ENCODE peak calls at places on chromosomes 3 and 15, in four cellular contexts. V, N, L and G are unnamed samples.

GRCh38 chr3:186476044-186476468 is 68.1 kb downstream of the CRYGS start:
- DNase-seq in V (no peak), N (no peak), L (no peak), G (no peak)

GRCh38 chr3:354433-354832 is 157.9 kb downstream of the CHL1 start:
- DNase-seq in L (peak), N (peak), V (peak), G (peak)

GRCh38 chr15:95922431-95922830 is 408.1 kb upstream of the NR2F2 start:
- DNase-seq in L (no peak), V (no peak), N (no peak), G (no peak)

GRCh38 chr15:82544431-82544830 is 4.2 kb upstream of the RPS17 start:
- DNase-seq in V (no peak), N (no peak), L (no peak), G (no peak)

GRCh38 chr3:12158387-12159226 is at the start of gene TIMP4:
- DNase-seq in V (no peak), N (no peak), L (peak), G (no peak)

GRCh38 chr3:18438586-18438985 is 13.4 kb upstream of the SATB1 start:
- DNase-seq in V (no peak), L (no peak), N (no peak), G (no peak)

GRCh38 chr15:46343527-46343926 is 708.7 kb downstream of the SQOR start:
- DNase-seq in V (no peak), N (no peak), L (peak), G (no peak)

GRCh38 chr15:99157456-99157855 is 52.6 kb downstream of the SYNM start:
- DNase-seq in L (no peak), V (no peak), N (no peak), G (no peak)

GRCh38 chr15:64247906-64248541 is 85.2 kb upstream of the PPIB start:
- DNase-seq in V (no peak), L (no peak), N (peak), G (peak)

GRCh38 chr3:1092771-1093170 is at the start of gene CNTN6:
- DNase-seq in N (no peak), V (no peak), L (peak), G (no peak)

GRCh38 chr15:69810441-69811071 is 287.2 kb downstream of the TLE3 start:
- DNase-seq in L (no peak), V (no peak), N (no peak), G (no peak)

GRCh38 chr3:21109056-21109455 is 642.0 kb downstream of the ZNF385D start:
- DNase-seq in N (no peak), V (no peak), L (no peak), G (no peak)

DNA sequence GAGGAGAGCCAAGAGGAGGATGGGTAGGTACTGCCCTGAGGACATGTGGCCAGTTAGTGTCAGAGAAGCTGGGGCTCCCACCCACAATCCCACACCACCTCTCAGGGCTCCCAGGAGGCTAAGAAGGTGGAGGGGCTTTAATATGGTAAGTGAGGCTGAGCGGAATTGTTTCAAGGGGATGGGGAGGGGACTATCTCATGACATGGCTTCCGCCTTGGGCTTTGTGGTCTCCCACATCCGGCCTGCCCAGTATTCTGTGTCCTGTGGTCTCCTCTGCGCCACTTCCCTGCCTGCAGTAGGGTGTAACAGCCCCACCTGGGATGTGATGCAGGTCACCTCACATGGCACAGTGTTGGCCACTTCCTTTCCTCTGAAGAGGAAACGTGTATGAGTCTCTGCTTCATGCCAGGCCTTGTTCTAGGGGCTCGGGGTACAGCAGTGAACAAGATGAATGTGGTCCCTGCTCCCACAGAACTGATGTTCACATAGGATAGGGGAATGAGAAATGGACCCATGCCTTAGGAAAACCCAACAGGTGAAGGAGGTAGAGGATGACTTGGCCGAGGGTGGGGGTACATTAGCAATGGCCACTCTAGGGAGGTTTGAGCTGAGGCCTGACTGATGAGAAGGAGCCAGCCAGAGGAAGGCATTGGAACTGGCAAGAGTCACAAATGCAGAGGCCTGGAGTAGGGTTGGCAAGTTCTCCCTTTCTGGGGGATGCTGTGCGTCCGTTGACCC is 3.2 kb downstream of the NEIL1 start:
- DNase-seq in V (no peak), N (no peak), L (no peak), G (no peak)
- H3K4me3 ChIP-seq in V (no peak), N (no peak), L (no peak), G (no peak)

DNA sequence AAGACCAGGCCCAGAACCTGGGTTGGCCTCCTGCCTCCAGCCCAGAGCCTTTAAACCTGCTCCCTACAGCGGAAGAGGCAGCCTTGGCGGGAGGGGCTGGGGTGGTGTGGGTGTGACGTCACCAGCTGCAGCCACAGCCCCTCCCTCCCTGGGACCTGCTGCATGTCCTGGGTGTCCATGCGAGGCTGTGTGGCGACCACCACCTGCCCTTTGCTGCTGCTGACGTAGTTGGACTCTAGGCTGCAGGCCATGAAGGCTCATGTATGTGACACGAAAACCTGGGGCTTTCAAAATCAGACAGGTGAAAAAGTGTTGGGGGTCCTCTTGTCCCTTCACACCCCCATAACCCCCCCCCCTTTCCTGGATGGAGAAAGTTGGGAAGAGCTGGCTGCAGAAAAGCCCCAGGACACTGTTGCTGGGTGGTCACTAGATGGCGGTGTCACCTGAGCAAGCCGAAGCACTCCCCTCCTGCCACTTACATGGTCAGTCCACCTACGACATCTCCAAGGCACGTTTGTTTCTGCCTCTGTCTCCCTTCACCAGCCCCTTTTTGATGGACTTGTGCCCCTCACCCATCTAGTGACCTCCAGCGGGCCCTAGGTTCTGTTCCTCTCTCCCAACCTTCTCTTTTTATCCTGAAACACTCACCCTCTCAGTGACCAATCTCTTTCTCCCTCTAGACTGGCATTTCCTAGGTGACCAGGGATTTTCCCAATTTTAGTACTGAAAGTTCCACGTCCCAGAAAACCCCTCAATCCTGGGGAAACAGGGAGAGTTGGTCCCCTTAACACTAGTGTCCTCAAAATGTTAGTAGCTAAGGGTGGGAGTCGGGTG is 35.2 kb downstream of the SLC6A20 start:
- DNase-seq in L (peak), N (peak), V (no peak), G (peak)
- H3K4me3 ChIP-seq in L (no peak), N (no peak), V (no peak), G (no peak)

GRCh38 chr15:43103939-43104338 is 1.9 kb downstream of the UBR1 start:
- DNase-seq in L (no peak), N (no peak), V (no peak), G (no peak)
- H3K4me3 ChIP-seq in L (peak), N (no peak), V (no peak), G (no peak)

DNA sequence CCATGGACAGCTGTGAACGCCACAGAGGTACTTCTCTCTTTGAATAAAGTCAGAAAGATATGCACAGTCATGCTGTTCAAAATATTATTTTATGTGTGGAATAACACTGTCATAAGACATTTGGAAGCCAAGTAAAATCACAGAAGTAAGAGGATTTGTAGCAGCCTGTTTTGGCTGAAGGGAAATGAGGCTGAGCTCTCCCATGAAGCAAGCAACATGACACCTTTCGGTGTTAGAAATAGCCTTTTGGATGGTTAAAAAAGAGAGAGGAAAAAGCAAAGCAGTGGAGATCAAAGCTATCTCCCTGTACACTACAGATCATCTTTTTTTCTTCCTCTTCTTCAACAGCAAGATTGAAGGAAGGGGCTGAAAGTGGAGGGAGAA is 755.3 kb downstream of the ROBO1 start:
- DNase-seq in L (no peak), N (no peak), V (no peak), G (no peak)
- H3K4me3 ChIP-seq in L (peak), N (no peak), V (no peak), G (no peak)